ENCODE peak calls at places on chromosomes 16 and 17, in five cellular contexts. B is adipocyte, J is BE2C, P is posterior cingulate gyrus, A is skeletal muscle cell. X is an unnamed sample.

GRCh38 chr17:79622201-79622601 is 11.3 kb upstream of the RBFOX3 start:
- DNase-seq in B (no peak), J (no peak), P (no peak), A (no peak), X (no peak)

GRCh38 chr17:15907290-15907689 is 37.6 kb upstream of the ADORA2B start:
- DNase-seq in B (no peak), J (no peak), P (no peak), A (no peak), X (no peak)

GRCh38 chr16:88437367-88437964 is 15.6 kb upstream of the ZFPM1 start:
- DNase-seq in B (peak), J (peak), P (no peak), A (no peak), X (no peak)

GRCh38 chr16:27365142-27366089 is 36.6 kb upstream of the IL21R start:
- DNase-seq in B (no peak), J (no peak), P (no peak), A (no peak), X (no peak)

GRCh38 chr16:81618661-81619060 is 160.4 kb upstream of the PLCG2 start:
- DNase-seq in B (no peak), J (no peak), P (no peak), A (no peak), X (peak)

GRCh38 chr16:64782484-64782883 is 339.4 kb downstream of the CDH11 start:
- DNase-seq in B (peak), J (no peak), P (no peak), A (no peak), X (no peak)

GRCh38 chr17:78144146-78144719 is 2.0 kb upstream of the C17orf99 start:
- DNase-seq in B (peak), J (peak), P (peak), A (peak), X (no peak)

GRCh38 chr16:634996-635395 is 1.1 kb downstream of the METTL26 start:
- DNase-seq in B (no peak), J (no peak), P (no peak), A (no peak), X (no peak)